ENCODE peak calls at places on chromosomes 3 and 15, in ten cellular contexts. K is KBM-7; M is SHP77 treated with DMSO at 0.1 percent for 48 hours; E is Calu3; L is left colon; G is nucleus accumbens; W is colonic mucosa; F is activated CD4-positive, alpha-beta T cell treated with anti-CD3 and anti-CD28 coated beads for 4 hours; H is NK-92 treated with Interleukin-12 subunit alpha and Interleukin-12 subunit beta, amount 100 ng/mL, for 24 hours; O is activated T-helper 1 cell treated with anti-CD3 and anti-CD28 coated beads, Interleukin-2, amount 50 U/mL, for 16 hours. I is an unnamed sample.

GRCh38 chr3:9352917-9353823 is 9.7 kb upstream of the THUMPD3 start:
- DNase-seq in H (peak), L (peak), K (peak), W (peak), E (peak), M (peak), F (peak), O (peak), G (peak), I (peak)

GRCh38 chr3:124381565-124382333 is 348.5 kb upstream of the UMPS start:
- DNase-seq in E (no peak), G (no peak), O (no peak), K (no peak), H (no peak), F (no peak), L (no peak), W (no peak), M (no peak), I (no peak)

GRCh38 chr15:47367991-47368390 is 349.3 kb upstream of the SEMA6D start:
- DNase-seq in L (no peak), F (no peak), M (no peak), G (no peak), K (no peak), W (no peak), H (no peak), E (no peak), O (no peak), I (no peak)

GRCh38 chr3:123745184-123745855 is 138.8 kb downstream of the MYLK start:
- DNase-seq in M (no peak), F (no peak), G (no peak), K (no peak), L (no peak), W (no peak), E (peak), O (no peak), H (no peak), I (no peak)

GRCh38 chr15:81504170-81504905 is 130.3 kb upstream of the TMC3 start:
- DNase-seq in M (no peak), F (no peak), L (no peak), E (no peak), W (no peak), G (no peak), K (no peak), H (no peak), O (no peak), I (no peak)

GRCh38 chr3:156554515-156554841 is 439 bp downstream of the SSR3 start:
- DNase-seq in W (no peak), K (no peak), E (no peak), L (peak), O (no peak), M (no peak), F (no peak), H (no peak), G (no peak), I (no peak)

GRCh38 chr15:53072077-53072476 is 281.9 kb upstream of the ONECUT1 start:
- DNase-seq in L (peak), G (no peak), W (peak), E (peak), M (peak), O (no peak), K (peak), F (no peak), H (peak), I (no peak)

GRCh38 chr3:100796556-100796955 is 87.3 kb downstream of the TFG start:
- DNase-seq in K (peak), M (no peak), W (no peak), O (no peak), H (no peak), F (no peak), E (no peak), L (no peak), G (no peak), I (no peak)

GRCh38 chr15:59026207-59026606 is 38.7 kb downstream of the RNF111 start:
- DNase-seq in L (no peak), H (no peak), K (no peak), F (no peak), M (no peak), O (no peak), E (no peak), W (no peak), G (no peak), I (no peak)

GRCh38 chr3:38575279-38575843 is 74.1 kb downstream of the SCN5A start:
- DNase-seq in O (no peak), M (no peak), L (peak), H (no peak), E (no peak), K (no peak), G (no peak), W (no peak), F (no peak), I (no peak)

GRCh38 chr3:32200991-32201758 is 37.3 kb upstream of the CMTM8 start:
- DNase-seq in O (no peak), G (no peak), L (no peak), K (no peak), M (no peak), H (no peak), E (no peak), F (no peak), W (no peak), I (no peak)

GRCh38 chr15:39789736-39790135 is 7.1 kb upstream of the FSIP1 start:
- DNase-seq in G (no peak), O (no peak), K (no peak), H (no peak), F (no peak), E (no peak), W (no peak), M (no peak), L (no peak), I (no peak)

GRCh38 chr15:79965836-79966630 is 5.0 kb downstream of the BCL2A1 start:
- DNase-seq in H (no peak), L (no peak), G (no peak), O (no peak), F (no peak), E (no peak), M (no peak), K (no peak), W (no peak), I (no peak)

GRCh38 chr3:185069583-185070030 is 83.3 kb downstream of the C3orf70 start:
- DNase-seq in F (no peak), O (no peak), H (no peak), M (no peak), L (peak), W (peak), G (no peak), E (no peak), K (no peak), I (no peak)

GRCh38 chr15:67142142-67143092 is 77.0 kb downstream of the SMAD3 start:
- DNase-seq in H (no peak), E (no peak), M (no peak), W (no peak), L (no peak), G (no peak), K (no peak), F (no peak), O (no peak), I (no peak)